ENCODE peak calls at places on chromosomes 6 and 20, in nine cellular contexts. V is cardiac fibroblast; B is NCI-H460; W is ELR; C is HT1080; T is erythroblast; Z is effector CD4-positive, alpha-beta T cell; J is bronchial epithelial cell; N is D341Med. Y is an unnamed sample.

GRCh38 chr6:159004592-159004991 is 4.6 kb upstream of the RSPH3 start:
- DNase-seq in V (no peak), B (no peak), W (no peak), C (no peak), T (peak; percentile 69), Z (no peak), J (no peak), N (no peak), Y (no peak)

GRCh38 chr6:24033284-24033683 is 92.7 kb upstream of the NRSN1 start:
- DNase-seq in V (no peak), B (no peak), W (no peak), C (no peak), T (no peak), Z (no peak), J (no peak), N (no peak), Y (no peak)

GRCh38 chr6:106886922-106887797 is 87.4 kb downstream of the CD24 start:
- DNase-seq in V (no peak), B (no peak), W (no peak), C (no peak), T (no peak), Z (no peak), J (peak; percentile 59), N (no peak), Y (no peak)

GRCh38 chr20:57544838-57545564 is 15.9 kb upstream of the PCK1 start:
- DNase-seq in V (no peak), B (no peak), W (no peak), C (no peak), T (no peak), Z (no peak), J (no peak), N (no peak), Y (no peak)

GRCh38 chr20:32829291-32830005 is 9.7 kb downstream of the MAPRE1 start:
- DNase-seq in V (peak; percentile 42), B (no peak), W (no peak), C (no peak), T (no peak), Z (no peak), J (no peak), N (no peak), Y (no peak)

GRCh38 chr20:31560900-31561598 is 44.0 kb upstream of the ID1 start:
- DNase-seq in V (peak; percentile 98), B (peak; percentile 89), W (peak; percentile 99), C (peak; percentile 97), T (no peak), Z (no peak), J (peak; percentile 96), N (no peak), Y (no peak)

GRCh38 chr6:31776563-31776960 is 566 bp downstream of the VWA7 start:
- DNase-seq in V (peak; percentile 5), B (no peak), W (peak; percentile 28), C (no peak), T (no peak), Z (no peak), J (no peak), N (no peak), Y (no peak)

GRCh38 chr20:33279261-33279910 is 3.6 kb upstream of the BPIFB1 start:
- DNase-seq in V (no peak), B (no peak), W (no peak), C (no peak), T (no peak), Z (no peak), J (no peak), N (no peak), Y (peak; percentile 43)

GRCh38 chr6:86916393-86916792 is 20.9 kb upstream of the HTR1E start:
- DNase-seq in V (no peak), B (no peak), W (no peak), C (no peak), T (no peak), Z (no peak), J (no peak), N (no peak), Y (no peak)

GRCh38 chr6:53794073-53794719 is 609 bp upstream of the LRRC1 start:
- DNase-seq in V (peak; percentile 87), B (peak; percentile 53), W (peak; percentile 79), C (peak; percentile 74), T (peak; percentile 32), Z (peak; percentile 38), J (peak; percentile 63), N (peak; percentile 78), Y (peak; percentile 87)

GRCh38 chr6:23533954-23534725 is 591.9 kb upstream of the NRSN1 start:
- DNase-seq in V (peak; percentile 13), B (no peak), W (no peak), C (no peak), T (no peak), Z (no peak), J (peak; percentile 86), N (no peak), Y (no peak)

GRCh38 chr6:24313133-24313476 is 44.8 kb downstream of the DCDC2 start:
- DNase-seq in V (no peak), B (no peak), W (no peak), C (no peak), T (no peak), Z (no peak), J (no peak), N (no peak), Y (no peak)

GRCh38 chr6:87154641-87155271 is 609 bp upstream of the ZNF292 start:
- DNase-seq in V (peak; percentile 87), B (no peak), W (peak; percentile 92), C (no peak), T (peak; percentile 88), Z (peak; percentile 52), J (peak; percentile 75), N (no peak), Y (no peak)

GRCh38 chr6:142387997-142388815 is 86.4 kb downstream of the ADGRG6 start:
- DNase-seq in V (peak; percentile 78), B (no peak), W (peak; percentile 78), C (peak; percentile 49), T (peak; percentile 1), Z (no peak), J (peak; percentile 68), N (no peak), Y (no peak)

GRCh38 chr20:52084727-52085126 is 106.9 kb downstream of the ZFP64 start:
- DNase-seq in V (no peak), B (no peak), W (no peak), C (no peak), T (no peak), Z (no peak), J (no peak), N (no peak), Y (no peak)

GRCh38 chr6:71044753-71045152 is 87.9 kb upstream of the B3GAT2 start:
- DNase-seq in V (no peak), B (no peak), W (no peak), C (no peak), T (no peak), Z (no peak), J (no peak), N (no peak), Y (no peak)

GRCh38 chr6:147821266-147821665 is 312.8 kb downstream of the SAMD5 start:
- DNase-seq in V (no peak), B (no peak), W (no peak), C (no peak), T (no peak), Z (no peak), J (no peak), N (no peak), Y (no peak)

GRCh38 chr6:78993955-78994354 is 84.1 kb downstream of the PHIP start:
- DNase-seq in V (no peak), B (no peak), W (no peak), C (no peak), T (no peak), Z (no peak), J (no peak), N (no peak), Y (no peak)

GRCh38 chr20:58466729-58467571 is 48.2 kb downstream of the APCDD1L start:
- DNase-seq in V (no peak), B (no peak), W (no peak), C (no peak), T (no peak), Z (no peak), J (no peak), N (no peak), Y (no peak)

GRCh38 chr6:112189494-112189893 is 64.9 kb downstream of the LAMA4 start:
- DNase-seq in V (no peak), B (no peak), W (no peak), C (no peak), T (no peak), Z (no peak), J (no peak), N (no peak), Y (no peak)

GRCh38 chr6:106097368-106098231 is 11.5 kb downstream of the PRDM1 start:
- DNase-seq in V (peak; percentile 69), B (no peak), W (peak; percentile 51), C (no peak), T (peak; percentile 63), Z (peak; percentile 45), J (peak; percentile 50), N (no peak), Y (no peak)

GRCh38 chr6:137044366-137045220 is at the start of gene IL20RA:
- DNase-seq in V (no peak), B (no peak), W (peak; percentile 17), C (no peak), T (peak; percentile 28), Z (no peak), J (peak; percentile 12), N (peak; percentile 60), Y (no peak)

Y was measured in cardiac septum.